ENCODE peak calls at places on chromosomes 4 and X, in eight cellular contexts. One of them, this sample, is unnamed.

GRCh38 chrX:106378616-106379015 is 210.5 kb downstream of the PWWP3B start:
- DNase-seq in PC-9: no peak
- DNase-seq in NK-92 treated with Interleukin-12 subunit alpha and Interleukin-12 subunit beta, amount 100 ng/mL, for 24 hours: no peak
- DNase-seq in upper lobe of right lung: no peak
- DNase-seq in activated T-cell treated with anti-CD3 and anti-CD28 coated beads, Interleukin-2, amount 50 U/mL, for 4 hours: no peak
- DNase-seq in Calu3: no peak
- DNase-seq in RKO: no peak
- DNase-seq in kidney: no peak
- DNase-seq in this sample: no peak

GRCh38 chr4:120869511-120870278 is 52.8 kb downstream of the PRDM5 start:
- DNase-seq in PC-9: no peak
- DNase-seq in NK-92 treated with Interleukin-12 subunit alpha and Interleukin-12 subunit beta, amount 100 ng/mL, for 24 hours: no peak
- DNase-seq in upper lobe of right lung: no peak
- DNase-seq in activated T-cell treated with anti-CD3 and anti-CD28 coated beads, Interleukin-2, amount 50 U/mL, for 4 hours: no peak
- DNase-seq in Calu3: no peak
- DNase-seq in RKO: no peak
- DNase-seq in kidney: no peak
- DNase-seq in this sample: no peak

GRCh38 chr4:156884183-156884582 is 87.4 kb downstream of the PDGFC start:
- DNase-seq in PC-9: no peak
- DNase-seq in NK-92 treated with Interleukin-12 subunit alpha and Interleukin-12 subunit beta, amount 100 ng/mL, for 24 hours: no peak
- DNase-seq in upper lobe of right lung: no peak
- DNase-seq in activated T-cell treated with anti-CD3 and anti-CD28 coated beads, Interleukin-2, amount 50 U/mL, for 4 hours: no peak
- DNase-seq in Calu3: no peak
- DNase-seq in RKO: no peak
- DNase-seq in kidney: no peak
- DNase-seq in this sample: no peak

GRCh38 chr4:150297861-150298474 is 219.7 kb downstream of the DCLK2 start:
- DNase-seq in PC-9: no peak
- DNase-seq in NK-92 treated with Interleukin-12 subunit alpha and Interleukin-12 subunit beta, amount 100 ng/mL, for 24 hours: no peak
- DNase-seq in upper lobe of right lung: no peak
- DNase-seq in activated T-cell treated with anti-CD3 and anti-CD28 coated beads, Interleukin-2, amount 50 U/mL, for 4 hours: peak; percentile 10
- DNase-seq in Calu3: peak; percentile 28
- DNase-seq in RKO: peak; percentile 63
- DNase-seq in kidney: no peak
- DNase-seq in this sample: no peak

GRCh38 chr4:185811509-185812364 is at the start of gene SORBS2:
- DNase-seq in PC-9: peak; percentile 50
- DNase-seq in NK-92 treated with Interleukin-12 subunit alpha and Interleukin-12 subunit beta, amount 100 ng/mL, for 24 hours: no peak
- DNase-seq in upper lobe of right lung: peak; percentile 79
- DNase-seq in activated T-cell treated with anti-CD3 and anti-CD28 coated beads, Interleukin-2, amount 50 U/mL, for 4 hours: no peak
- DNase-seq in Calu3: peak; percentile 48
- DNase-seq in RKO: no peak
- DNase-seq in kidney: peak; percentile 84
- DNase-seq in this sample: no peak

GRCh38 chr4:167221074-167221473 is 13.2 kb downstream of the SPOCK3 start:
- DNase-seq in PC-9: no peak
- DNase-seq in NK-92 treated with Interleukin-12 subunit alpha and Interleukin-12 subunit beta, amount 100 ng/mL, for 24 hours: no peak
- DNase-seq in upper lobe of right lung: no peak
- DNase-seq in activated T-cell treated with anti-CD3 and anti-CD28 coated beads, Interleukin-2, amount 50 U/mL, for 4 hours: no peak
- DNase-seq in Calu3: no peak
- DNase-seq in RKO: no peak
- DNase-seq in kidney: no peak
- DNase-seq in this sample: no peak

GRCh38 chr4:164095313-164096110 is 601.0 kb downstream of the TMA16 start:
- DNase-seq in PC-9: no peak
- DNase-seq in NK-92 treated with Interleukin-12 subunit alpha and Interleukin-12 subunit beta, amount 100 ng/mL, for 24 hours: no peak
- DNase-seq in upper lobe of right lung: no peak
- DNase-seq in activated T-cell treated with anti-CD3 and anti-CD28 coated beads, Interleukin-2, amount 50 U/mL, for 4 hours: no peak
- DNase-seq in Calu3: no peak
- DNase-seq in RKO: no peak
- DNase-seq in kidney: no peak
- DNase-seq in this sample: no peak

GRCh38 chrX:51614353-51614752 is 4.4 kb downstream of the CENPVL3 start:
- DNase-seq in PC-9: no peak
- DNase-seq in NK-92 treated with Interleukin-12 subunit alpha and Interleukin-12 subunit beta, amount 100 ng/mL, for 24 hours: no peak
- DNase-seq in upper lobe of right lung: no peak
- DNase-seq in activated T-cell treated with anti-CD3 and anti-CD28 coated beads, Interleukin-2, amount 50 U/mL, for 4 hours: no peak
- DNase-seq in Calu3: no peak
- DNase-seq in RKO: peak; percentile 76
- DNase-seq in kidney: no peak
- DNase-seq in this sample: peak; percentile 78

GRCh38 chr4:77176606-77177005 is 19.6 kb downstream of the CCNG2 start:
- DNase-seq in PC-9: no peak
- DNase-seq in NK-92 treated with Interleukin-12 subunit alpha and Interleukin-12 subunit beta, amount 100 ng/mL, for 24 hours: no peak
- DNase-seq in upper lobe of right lung: no peak
- DNase-seq in activated T-cell treated with anti-CD3 and anti-CD28 coated beads, Interleukin-2, amount 50 U/mL, for 4 hours: no peak
- DNase-seq in Calu3: no peak
- DNase-seq in RKO: no peak
- DNase-seq in kidney: no peak
- DNase-seq in this sample: no peak

GRCh38 chr4:1584498-1584897 is 99.6 kb downstream of the FAM53A start:
- DNase-seq in PC-9: no peak
- DNase-seq in NK-92 treated with Interleukin-12 subunit alpha and Interleukin-12 subunit beta, amount 100 ng/mL, for 24 hours: no peak
- DNase-seq in upper lobe of right lung: peak; percentile 32
- DNase-seq in activated T-cell treated with anti-CD3 and anti-CD28 coated beads, Interleukin-2, amount 50 U/mL, for 4 hours: no peak
- DNase-seq in Calu3: no peak
- DNase-seq in RKO: no peak
- DNase-seq in kidney: peak; percentile 53
- DNase-seq in this sample: peak; percentile 13

GRCh38 chrX:10854594-10854993 is 234.2 kb upstream of the MID1 start:
- DNase-seq in PC-9: no peak
- DNase-seq in NK-92 treated with Interleukin-12 subunit alpha and Interleukin-12 subunit beta, amount 100 ng/mL, for 24 hours: no peak
- DNase-seq in upper lobe of right lung: no peak
- DNase-seq in activated T-cell treated with anti-CD3 and anti-CD28 coated beads, Interleukin-2, amount 50 U/mL, for 4 hours: no peak
- DNase-seq in Calu3: no peak
- DNase-seq in RKO: no peak
- DNase-seq in kidney: no peak
- DNase-seq in this sample: no peak

GRCh38 chr4:184962125-184962638 is 56.1 kb upstream of the HELT start:
- DNase-seq in PC-9: no peak
- DNase-seq in NK-92 treated with Interleukin-12 subunit alpha and Interleukin-12 subunit beta, amount 100 ng/mL, for 24 hours: no peak
- DNase-seq in upper lobe of right lung: no peak
- DNase-seq in activated T-cell treated with anti-CD3 and anti-CD28 coated beads, Interleukin-2, amount 50 U/mL, for 4 hours: no peak
- DNase-seq in Calu3: no peak
- DNase-seq in RKO: no peak
- DNase-seq in kidney: no peak
- DNase-seq in this sample: no peak

GRCh38 chr4:69092190-69092589 is 4.1 kb upstream of the UGT2B7 start:
- DNase-seq in PC-9: no peak
- DNase-seq in NK-92 treated with Interleukin-12 subunit alpha and Interleukin-12 subunit beta, amount 100 ng/mL, for 24 hours: no peak
- DNase-seq in upper lobe of right lung: no peak
- DNase-seq in activated T-cell treated with anti-CD3 and anti-CD28 coated beads, Interleukin-2, amount 50 U/mL, for 4 hours: no peak
- DNase-seq in Calu3: no peak
- DNase-seq in RKO: peak; percentile 55
- DNase-seq in kidney: no peak
- DNase-seq in this sample: peak; percentile 49

GRCh38 chr4:76755756-76756155 is 142.2 kb downstream of the SOWAHB start:
- DNase-seq in PC-9: no peak
- DNase-seq in NK-92 treated with Interleukin-12 subunit alpha and Interleukin-12 subunit beta, amount 100 ng/mL, for 24 hours: no peak
- DNase-seq in upper lobe of right lung: no peak
- DNase-seq in activated T-cell treated with anti-CD3 and anti-CD28 coated beads, Interleukin-2, amount 50 U/mL, for 4 hours: no peak
- DNase-seq in Calu3: no peak
- DNase-seq in RKO: no peak
- DNase-seq in kidney: no peak
- DNase-seq in this sample: no peak

GRCh38 chrX:70998402-70999027 is 67.6 kb upstream of the SLC7A3 start:
- DNase-seq in PC-9: no peak
- DNase-seq in NK-92 treated with Interleukin-12 subunit alpha and Interleukin-12 subunit beta, amount 100 ng/mL, for 24 hours: peak; percentile 6
- DNase-seq in upper lobe of right lung: no peak
- DNase-seq in activated T-cell treated with anti-CD3 and anti-CD28 coated beads, Interleukin-2, amount 50 U/mL, for 4 hours: no peak
- DNase-seq in Calu3: peak; percentile 26
- DNase-seq in RKO: peak; percentile 49
- DNase-seq in kidney: no peak
- DNase-seq in this sample: no peak

GRCh38 chr4:69075061-69075792 is 21.0 kb upstream of the UGT2B7 start:
- DNase-seq in PC-9: no peak
- DNase-seq in NK-92 treated with Interleukin-12 subunit alpha and Interleukin-12 subunit beta, amount 100 ng/mL, for 24 hours: no peak
- DNase-seq in upper lobe of right lung: no peak
- DNase-seq in activated T-cell treated with anti-CD3 and anti-CD28 coated beads, Interleukin-2, amount 50 U/mL, for 4 hours: no peak
- DNase-seq in Calu3: no peak
- DNase-seq in RKO: no peak
- DNase-seq in kidney: no peak
- DNase-seq in this sample: no peak

GRCh38 chr4:82614868-82615449 is 53.2 kb upstream of the TMEM150C start:
- DNase-seq in PC-9: no peak
- DNase-seq in NK-92 treated with Interleukin-12 subunit alpha and Interleukin-12 subunit beta, amount 100 ng/mL, for 24 hours: no peak
- DNase-seq in upper lobe of right lung: no peak
- DNase-seq in activated T-cell treated with anti-CD3 and anti-CD28 coated beads, Interleukin-2, amount 50 U/mL, for 4 hours: no peak
- DNase-seq in Calu3: no peak
- DNase-seq in RKO: no peak
- DNase-seq in kidney: no peak
- DNase-seq in this sample: no peak

GRCh38 chrX:40004916-40005289 is 92.9 kb downstream of the BCOR start:
- DNase-seq in PC-9: no peak
- DNase-seq in NK-92 treated with Interleukin-12 subunit alpha and Interleukin-12 subunit beta, amount 100 ng/mL, for 24 hours: no peak
- DNase-seq in upper lobe of right lung: no peak
- DNase-seq in activated T-cell treated with anti-CD3 and anti-CD28 coated beads, Interleukin-2, amount 50 U/mL, for 4 hours: no peak
- DNase-seq in Calu3: no peak
- DNase-seq in RKO: no peak
- DNase-seq in kidney: no peak
- DNase-seq in this sample: peak; percentile 58

GRCh38 chr4:38860788-38861424 is 4.3 kb upstream of the TLR6 start:
- DNase-seq in PC-9: no peak
- DNase-seq in NK-92 treated with Interleukin-12 subunit alpha and Interleukin-12 subunit beta, amount 100 ng/mL, for 24 hours: peak; percentile 32
- DNase-seq in upper lobe of right lung: no peak
- DNase-seq in activated T-cell treated with anti-CD3 and anti-CD28 coated beads, Interleukin-2, amount 50 U/mL, for 4 hours: peak; percentile 47
- DNase-seq in Calu3: peak; percentile 45
- DNase-seq in RKO: peak; percentile 63
- DNase-seq in kidney: no peak
- DNase-seq in this sample: peak; percentile 85

GRCh38 chr4:42167709-42168108 is 15.3 kb upstream of the BEND4 start:
- DNase-seq in PC-9: no peak
- DNase-seq in NK-92 treated with Interleukin-12 subunit alpha and Interleukin-12 subunit beta, amount 100 ng/mL, for 24 hours: no peak
- DNase-seq in upper lobe of right lung: no peak
- DNase-seq in activated T-cell treated with anti-CD3 and anti-CD28 coated beads, Interleukin-2, amount 50 U/mL, for 4 hours: no peak
- DNase-seq in Calu3: no peak
- DNase-seq in RKO: no peak
- DNase-seq in kidney: no peak
- DNase-seq in this sample: no peak

GRCh38 chr4:168585168-168586091 is 88.6 kb downstream of the PALLD start:
- DNase-seq in PC-9: no peak
- DNase-seq in NK-92 treated with Interleukin-12 subunit alpha and Interleukin-12 subunit beta, amount 100 ng/mL, for 24 hours: peak; percentile 4
- DNase-seq in upper lobe of right lung: peak; percentile 76
- DNase-seq in activated T-cell treated with anti-CD3 and anti-CD28 coated beads, Interleukin-2, amount 50 U/mL, for 4 hours: no peak
- DNase-seq in Calu3: peak; percentile 64
- DNase-seq in RKO: peak; percentile 12
- DNase-seq in kidney: peak; percentile 88
- DNase-seq in this sample: no peak

GRCh38 chrX:27354021-27354420 is 109.1 kb downstream of the PPP4R3C start:
- DNase-seq in PC-9: no peak
- DNase-seq in NK-92 treated with Interleukin-12 subunit alpha and Interleukin-12 subunit beta, amount 100 ng/mL, for 24 hours: no peak
- DNase-seq in upper lobe of right lung: no peak
- DNase-seq in activated T-cell treated with anti-CD3 and anti-CD28 coated beads, Interleukin-2, amount 50 U/mL, for 4 hours: no peak
- DNase-seq in Calu3: no peak
- DNase-seq in RKO: no peak
- DNase-seq in kidney: no peak
- DNase-seq in this sample: no peak

GRCh38 chr4:11218692-11219091 is 210.0 kb downstream of the HS3ST1 start:
- DNase-seq in PC-9: no peak
- DNase-seq in NK-92 treated with Interleukin-12 subunit alpha and Interleukin-12 subunit beta, amount 100 ng/mL, for 24 hours: no peak
- DNase-seq in upper lobe of right lung: no peak
- DNase-seq in activated T-cell treated with anti-CD3 and anti-CD28 coated beads, Interleukin-2, amount 50 U/mL, for 4 hours: no peak
- DNase-seq in Calu3: no peak
- DNase-seq in RKO: no peak
- DNase-seq in kidney: no peak
- DNase-seq in this sample: no peak

GRCh38 chrX:68692651-68693050 is 45.2 kb downstream of the STARD8 start:
- DNase-seq in PC-9: no peak
- DNase-seq in NK-92 treated with Interleukin-12 subunit alpha and Interleukin-12 subunit beta, amount 100 ng/mL, for 24 hours: no peak
- DNase-seq in upper lobe of right lung: no peak
- DNase-seq in activated T-cell treated with anti-CD3 and anti-CD28 coated beads, Interleukin-2, amount 50 U/mL, for 4 hours: no peak
- DNase-seq in Calu3: no peak
- DNase-seq in RKO: no peak
- DNase-seq in kidney: no peak
- DNase-seq in this sample: peak; percentile 59

GRCh38 chr4:110184124-110184790 is 14.2 kb downstream of the ELOVL6 start:
- DNase-seq in PC-9: no peak
- DNase-seq in NK-92 treated with Interleukin-12 subunit alpha and Interleukin-12 subunit beta, amount 100 ng/mL, for 24 hours: no peak
- DNase-seq in upper lobe of right lung: no peak
- DNase-seq in activated T-cell treated with anti-CD3 and anti-CD28 coated beads, Interleukin-2, amount 50 U/mL, for 4 hours: no peak
- DNase-seq in Calu3: no peak
- DNase-seq in RKO: no peak
- DNase-seq in kidney: no peak
- DNase-seq in this sample: no peak

GRCh38 chr4:80306255-80306654 is 29.3 kb upstream of the CFAP299 start:
- DNase-seq in PC-9: no peak
- DNase-seq in NK-92 treated with Interleukin-12 subunit alpha and Interleukin-12 subunit beta, amount 100 ng/mL, for 24 hours: no peak
- DNase-seq in upper lobe of right lung: no peak
- DNase-seq in activated T-cell treated with anti-CD3 and anti-CD28 coated beads, Interleukin-2, amount 50 U/mL, for 4 hours: no peak
- DNase-seq in Calu3: no peak
- DNase-seq in RKO: peak; percentile 82
- DNase-seq in kidney: no peak
- DNase-seq in this sample: no peak

GRCh38 chr4:6383929-6384328 is 88.5 kb downstream of the PPP2R2C start:
- DNase-seq in PC-9: no peak
- DNase-seq in NK-92 treated with Interleukin-12 subunit alpha and Interleukin-12 subunit beta, amount 100 ng/mL, for 24 hours: no peak
- DNase-seq in upper lobe of right lung: no peak
- DNase-seq in activated T-cell treated with anti-CD3 and anti-CD28 coated beads, Interleukin-2, amount 50 U/mL, for 4 hours: no peak
- DNase-seq in Calu3: no peak
- DNase-seq in RKO: no peak
- DNase-seq in kidney: peak; percentile 41
- DNase-seq in this sample: no peak

GRCh38 chrX:56397636-56398035 is 165.5 kb downstream of the KLF8 start:
- DNase-seq in PC-9: no peak
- DNase-seq in NK-92 treated with Interleukin-12 subunit alpha and Interleukin-12 subunit beta, amount 100 ng/mL, for 24 hours: no peak
- DNase-seq in upper lobe of right lung: no peak
- DNase-seq in activated T-cell treated with anti-CD3 and anti-CD28 coated beads, Interleukin-2, amount 50 U/mL, for 4 hours: no peak
- DNase-seq in Calu3: no peak
- DNase-seq in RKO: no peak
- DNase-seq in kidney: no peak
- DNase-seq in this sample: no peak

GRCh38 chrX:42704454-42704853 is 73.5 kb downstream of the PPP1R2C start:
- DNase-seq in PC-9: no peak
- DNase-seq in NK-92 treated with Interleukin-12 subunit alpha and Interleukin-12 subunit beta, amount 100 ng/mL, for 24 hours: no peak
- DNase-seq in upper lobe of right lung: no peak
- DNase-seq in activated T-cell treated with anti-CD3 and anti-CD28 coated beads, Interleukin-2, amount 50 U/mL, for 4 hours: no peak
- DNase-seq in Calu3: no peak
- DNase-seq in RKO: no peak
- DNase-seq in kidney: no peak
- DNase-seq in this sample: peak; percentile 49

GRCh38 chr4:41160856-41161255 is 53.5 kb downstream of the APBB2 start:
- DNase-seq in PC-9: no peak
- DNase-seq in NK-92 treated with Interleukin-12 subunit alpha and Interleukin-12 subunit beta, amount 100 ng/mL, for 24 hours: no peak
- DNase-seq in upper lobe of right lung: no peak
- DNase-seq in activated T-cell treated with anti-CD3 and anti-CD28 coated beads, Interleukin-2, amount 50 U/mL, for 4 hours: no peak
- DNase-seq in Calu3: no peak
- DNase-seq in RKO: no peak
- DNase-seq in kidney: no peak
- DNase-seq in this sample: peak; percentile 87

This sample was measured in osteoblast.